ENCODE peak calls at places on chromosomes 12 and 14, in six cellular contexts. L is endothelial cell, T is SW 1271, V is A673, H is NCI-H2029, E is EL. P is an unnamed sample.

GRCh38 chr14:24095196-24096068 is 1.3 kb downstream of the PCK2 start:
- DNase-seq in E (peak), H (no peak), V (no peak), T (no peak), L (peak), P (peak)

GRCh38 chr14:64196668-64197411 is 97.3 kb downstream of the ESR2 start:
- DNase-seq in E (peak), T (no peak), V (no peak), H (no peak), L (peak), P (peak)

GRCh38 chr12:114013601-114014345 is 47.6 kb upstream of the RBM19 start:
- DNase-seq in L (peak), E (peak), V (peak), H (peak), T (no peak), P (peak)

GRCh38 chr14:20775043-20775442 is 6.0 kb upstream of the RNASE6 start:
- DNase-seq in H (no peak), V (no peak), E (no peak), L (no peak), T (no peak), P (no peak)

GRCh38 chr12:21296751-21297406 is 37.8 kb downstream of the SLCO1A2 start:
- DNase-seq in E (peak), T (no peak), V (peak), H (no peak), L (no peak), P (peak)

GRCh38 chr14:39247256-39247655 is 13.5 kb downstream of the MIA2 start:
- DNase-seq in T (no peak), L (no peak), E (peak), V (no peak), H (no peak), P (peak)

GRCh38 chr14:100070310-100070709 is 5.1 kb downstream of the EVL start:
- DNase-seq in T (no peak), H (no peak), V (no peak), E (no peak), L (no peak), P (no peak)

GRCh38 chr14:76337619-76338545 is 38.1 kb upstream of the ESRRB start:
- DNase-seq in L (no peak), E (peak), T (no peak), H (no peak), V (peak), P (peak)

GRCh38 chr14:104559043-104559768 is 20.4 kb upstream of the C14orf180 start:
- DNase-seq in V (no peak), T (no peak), L (no peak), H (no peak), E (no peak), P (no peak)

GRCh38 chr12:89328483-89329030 is 23.7 kb downstream of the DUSP6 start:
- DNase-seq in T (no peak), H (no peak), L (no peak), E (no peak), V (no peak), P (no peak)

GRCh38 chr14:22070119-22070982 is 396.7 kb upstream of the OR4E1 start:
- DNase-seq in L (peak), V (peak), T (no peak), H (no peak), E (no peak), P (peak)

GRCh38 chr12:11513288-11513687 is 117.9 kb upstream of the PRB2 start:
- DNase-seq in H (no peak), L (peak), T (no peak), V (no peak), E (no peak), P (peak)

GRCh38 chr12:81896771-81897170 is 137.6 kb upstream of the PPFIA2 start:
- DNase-seq in V (no peak), L (peak), H (no peak), T (no peak), E (no peak), P (no peak)

GRCh38 chr12:114967187-114967586 is 283.2 kb upstream of the TBX3 start:
- DNase-seq in V (no peak), T (no peak), E (no peak), H (no peak), L (no peak), P (no peak)

P was measured in HT1080.